ENCODE peak calls at places on chromosomes 6 and 20, in six cellular contexts. Y is H1, C is HepG2, D is K562, K is GM12878, P is GM12891. V is an unnamed sample.

GRCh38 chr20:47418061-47418616 is 61.6 kb upstream of the ZMYND8 start:
- DNase-seq in Y (no peak), C (peak; percentile 71), D (no peak), K (no peak), P (no peak), V (no peak)

GRCh38 chr20:34938466-34939163 is 17.0 kb downstream of the GSS start:
- DNase-seq in Y (no peak), C (no peak), D (no peak), K (no peak), P (no peak), V (no peak)

GRCh38 chr6:75818061-75818855 is 69.2 kb downstream of the MYO6 start:
- DNase-seq in Y (no peak), C (no peak), D (no peak), K (no peak), P (no peak), V (no peak)

GRCh38 chr20:32497589-32498224 is 87.4 kb downstream of the NOL4L start:
- DNase-seq in Y (no peak), C (no peak), D (no peak), K (no peak), P (no peak), V (no peak)

GRCh38 chr6:78850621-78851020 is 16.7 kb upstream of the IRAK1BP1 start:
- DNase-seq in Y (no peak), C (no peak), D (no peak), K (no peak), P (no peak), V (no peak)

GRCh38 chr20:41696428-41696827 is 78.3 kb upstream of the CHD6 start:
- DNase-seq in Y (no peak), C (no peak), D (peak; percentile 47), K (no peak), P (no peak), V (no peak)

GRCh38 chr6:53377289-53377688 is 28.5 kb upstream of the ELOVL5 start:
- DNase-seq in Y (no peak), C (no peak), D (no peak), K (no peak), P (no peak), V (no peak)

GRCh38 chr20:21430031-21430430 is 32.7 kb upstream of the NKX2-4 start:
- DNase-seq in Y (no peak), C (no peak), D (no peak), K (no peak), P (no peak), V (no peak)

GRCh38 chr6:26594730-26595632 is 1.8 kb upstream of the ABT1 start:
- DNase-seq in Y (peak; percentile 85), C (peak; percentile 58), D (peak; percentile 56), K (no peak), P (no peak), V (no peak)

GRCh38 chr6:130922922-130923321 is 95.7 kb downstream of the SMLR1 start:
- DNase-seq in Y (no peak), C (no peak), D (no peak), K (no peak), P (no peak), V (no peak)

GRCh38 chr6:154414021-154414813 is 57.6 kb upstream of the IPCEF1 start:
- DNase-seq in Y (no peak), C (peak; percentile 67), D (no peak), K (no peak), P (no peak), V (no peak)

GRCh38 chr6:138431276-138432062 is 27.4 kb downstream of the HEBP2 start:
- DNase-seq in Y (no peak), C (no peak), D (no peak), K (no peak), P (no peak), V (no peak)

GRCh38 chr20:44083220-44083933 is 103.6 kb downstream of the JPH2 start:
- DNase-seq in Y (no peak), C (no peak), D (no peak), K (no peak), P (no peak), V (no peak)

GRCh38 chr6:160327981-160328380 is 20.2 kb upstream of the SLC22A3 start:
- DNase-seq in Y (no peak), C (no peak), D (no peak), K (no peak), P (no peak), V (no peak)

GRCh38 chr6:137387365-137387764 is 106.8 kb downstream of the OLIG3 start:
- DNase-seq in Y (no peak), C (no peak), D (no peak), K (no peak), P (no peak), V (no peak)

GRCh38 chr20:62929051-62929538 is 2.8 kb upstream of the DIDO1 start:
- DNase-seq in Y (peak; percentile 82), C (peak; percentile 50), D (peak; percentile 69), K (no peak), P (peak; percentile 63), V (peak; percentile 68)

GRCh38 chr20:2451939-2452732 is 18.5 kb downstream of the SNRPB start:
- DNase-seq in Y (peak; percentile 94), C (peak; percentile 78), D (peak; percentile 63), K (no peak), P (peak; percentile 20), V (no peak)

GRCh38 chr6:81787313-81788068 is 35.0 kb upstream of the TENT5A start:
- DNase-seq in Y (no peak), C (peak; percentile 58), D (no peak), K (no peak), P (no peak), V (no peak)

GRCh38 chr6:138371720-138372119 is 6.0 kb upstream of the SMIM28 start:
- DNase-seq in Y (no peak), C (no peak), D (peak; percentile 28), K (no peak), P (no peak), V (no peak)

GRCh38 chr6:163406830-163407229 is 7.7 kb upstream of the QKI start:
- DNase-seq in Y (no peak), C (no peak), D (no peak), K (no peak), P (no peak), V (no peak)

GRCh38 chr6:163408352-163408991 is 6.0 kb upstream of the QKI start:
- DNase-seq in Y (no peak), C (peak; percentile 91), D (no peak), K (no peak), P (no peak), V (no peak)

GRCh38 chr6:163406320-163406719 is 8.2 kb upstream of the QKI start:
- DNase-seq in Y (no peak), C (no peak), D (no peak), K (no peak), P (no peak), V (no peak)

GRCh38 chr6:163404825-163405265 is 9.7 kb upstream of the QKI start:
- DNase-seq in Y (no peak), C (peak; percentile 55), D (no peak), K (no peak), P (no peak), V (no peak)

GRCh38 chr6:163405412-163406309 is 8.9 kb upstream of the QKI start:
- DNase-seq in Y (no peak), C (peak; percentile 50), D (no peak), K (no peak), P (no peak), V (no peak)
- TF ChIP-seq POLR2AphosphoS5 in Y (no peak), C (no peak), D (no peak), K (peak; percentile 52), P (no peak), V (no peak)

GRCh38 chr6:128275030-128275429 is 245.4 kb downstream of the PTPRK start:
- DNase-seq in Y (no peak), C (no peak), D (no peak), K (no peak), P (no peak), V (no peak)
- TF ChIP-seq TAF1 in Y (no peak), C (no peak), D (no peak), K (no peak), P (no peak), V (no peak)

DNA sequence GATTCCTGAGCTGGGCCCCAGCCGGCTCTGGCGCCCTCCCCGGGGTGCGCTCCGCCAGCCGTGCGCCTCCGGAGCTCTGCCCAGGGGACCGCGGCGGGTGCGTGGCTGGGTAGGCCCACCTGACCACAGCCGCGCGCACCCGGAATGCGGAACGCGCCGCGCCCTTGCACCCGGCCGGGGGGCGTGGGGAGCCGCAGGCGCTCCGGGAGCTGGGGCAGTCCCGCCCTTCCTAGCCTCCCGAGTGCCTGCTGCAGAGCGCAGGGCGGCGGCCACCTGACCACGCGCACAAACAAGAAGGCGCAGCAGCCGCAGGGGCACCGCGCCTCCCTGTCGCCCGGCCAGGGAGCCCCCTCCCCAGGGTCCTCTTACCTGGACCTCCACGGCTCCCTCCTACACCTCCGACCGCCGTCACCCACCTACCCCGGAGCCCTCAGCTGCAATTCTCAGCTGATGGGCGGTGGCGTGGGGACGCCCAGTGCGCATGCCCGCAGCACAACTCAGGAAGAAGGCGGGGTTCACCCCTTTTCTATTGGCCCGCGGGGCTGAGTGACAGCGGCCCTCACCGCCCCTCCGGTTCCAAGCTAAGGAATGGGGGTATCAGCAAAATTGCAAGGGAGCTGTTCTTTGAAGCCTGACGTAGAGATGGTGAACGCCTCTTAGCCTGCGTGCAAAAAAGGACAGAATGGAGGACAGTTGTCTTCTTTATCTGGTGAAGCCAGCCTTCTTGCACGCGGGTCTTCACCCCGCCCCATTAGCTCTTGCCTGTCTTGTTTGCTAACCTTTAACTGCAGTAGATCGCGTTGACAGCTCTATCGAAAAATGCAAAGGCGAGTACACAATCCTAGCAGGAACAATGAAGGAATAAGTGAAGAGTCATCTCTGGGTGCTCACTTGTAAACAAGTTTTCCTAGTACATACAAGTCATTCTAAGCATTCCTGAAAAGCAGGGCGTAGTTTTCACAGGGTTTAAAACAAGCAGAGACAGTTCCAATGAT is at the start of gene STX7:
- DNase-seq in Y (peak; percentile 89), C (peak; percentile 91), D (peak; percentile 94), K (peak; percentile 48), P (peak; percentile 74), V (peak; percentile 75)
- TF ChIP-seq POLR2A in Y (no peak), C (peak; percentile 89), D (peak; percentile 79), K (peak; percentile 77), P (peak; percentile 32), V (peak; percentile 67)

GRCh38 chr6:122984393-122984792 is 11.6 kb upstream of the CLVS2 start:
- DNase-seq in Y (no peak), C (no peak), D (no peak), K (no peak), P (no peak), V (no peak)
- TF ChIP-seq POLR2AphosphoS5 in Y (no peak), C (no peak), D (no peak), K (no peak), P (no peak), V (no peak)

DNA sequence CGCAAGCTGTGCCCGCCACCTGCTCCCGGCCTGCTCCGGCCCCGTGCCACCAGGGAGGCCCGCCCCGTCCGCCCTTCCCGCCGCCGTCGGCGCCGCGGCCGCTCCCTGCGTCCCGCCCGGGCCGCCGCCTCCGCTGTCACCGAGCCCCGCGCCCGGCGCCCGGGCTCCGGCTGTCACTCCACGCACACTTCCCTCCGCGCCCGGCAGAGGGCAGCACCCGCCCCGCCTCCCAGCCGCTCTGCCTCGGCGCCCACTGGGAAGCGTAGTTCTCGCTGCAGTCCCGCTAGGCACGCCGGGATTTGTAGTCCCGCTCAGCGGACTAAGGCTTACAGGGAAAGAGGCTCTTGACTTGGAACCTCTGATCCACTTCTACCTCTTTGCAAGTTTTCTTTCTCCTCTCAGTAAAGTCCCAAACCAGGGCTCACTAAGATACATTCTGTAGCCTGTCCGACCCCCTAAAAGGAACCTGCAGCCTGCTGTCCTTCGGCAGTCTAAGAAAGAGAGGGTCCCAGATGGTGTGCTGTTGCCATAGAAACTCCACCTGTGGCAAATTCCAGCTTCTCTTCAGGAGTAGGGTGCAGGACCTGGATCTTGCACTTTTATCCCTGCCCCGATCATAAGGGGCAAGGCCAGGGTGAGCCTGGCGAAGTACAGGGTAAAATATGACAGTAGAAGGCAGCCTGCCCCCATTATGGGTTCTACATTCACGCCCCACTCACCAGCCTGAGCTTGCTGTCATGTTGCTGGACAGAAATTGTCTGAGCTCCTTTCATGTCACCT is at the start of gene TFEB:
- DNase-seq in Y (peak; percentile 98), C (peak; percentile 90), D (peak; percentile 97), K (no peak), P (peak; percentile 92), V (peak; percentile 94)
- TF ChIP-seq TAF1 in Y (no peak), C (peak; percentile 21), D (no peak), K (peak; percentile 51), P (no peak), V (no peak)

V was measured in GM12892.